ENCODE peak calls at places on chromosomes 4 and X, in ten cellular contexts. E, D, X, L, W, B, I, A, F and J are unnamed samples.
A peak's percentile ranks its signal among the peaks of the same experiment; 100 is the strongest.

GRCh38 chr4:183797041-183797444 is 108.1 kb upstream of the STOX2 start:
- ATAC-seq in E (no peak), D (peak; percentile 79), X (no peak), L (peak; percentile 53), W (peak; percentile 65), B (peak; percentile 82), I (peak; percentile 19), A (peak; percentile 78), F (peak; percentile 5), J (no peak)

GRCh38 chrX:13341491-13342101 is 21.7 kb upstream of the ATXN3L start:
- ATAC-seq in E (peak; percentile 30), D (no peak), X (no peak), L (no peak), W (no peak), B (no peak), I (no peak), A (no peak), F (no peak), J (no peak)

GRCh38 chr4:30073001-30073710 is 647.0 kb upstream of the PCDH7 start:
- ATAC-seq in E (no peak), D (no peak), X (no peak), L (no peak), W (no peak), B (no peak), I (no peak), A (no peak), F (no peak), J (no peak)

GRCh38 chrX:19579485-19579884 is 64.2 kb upstream of the MAP3K15 start:
- ATAC-seq in E (peak; percentile 70), D (no peak), X (no peak), L (no peak), W (peak; percentile 41), B (no peak), I (no peak), A (peak; percentile 23), F (peak; percentile 76), J (no peak)

GRCh38 chr4:83320548-83320947 is 14.1 kb downstream of the HPSE start:
- ATAC-seq in E (peak; percentile 82), D (peak; percentile 72), X (no peak), L (peak; percentile 63), W (peak; percentile 70), B (peak; percentile 67), I (peak; percentile 57), A (peak; percentile 67), F (peak; percentile 55), J (no peak)

GRCh38 chr4:126264839-126265238 is 950.1 kb downstream of the FAT4 start:
- ATAC-seq in E (no peak), D (no peak), X (no peak), L (no peak), W (no peak), B (no peak), I (no peak), A (no peak), F (no peak), J (no peak)

GRCh38 chr4:8306511-8307021 is 37.0 kb downstream of the HTRA3 start:
- ATAC-seq in E (no peak), D (peak; percentile 12), X (no peak), L (peak; percentile 28), W (no peak), B (peak; percentile 6), I (no peak), A (peak; percentile 18), F (no peak), J (no peak)

GRCh38 chr4:39348371-39349265 is 17.5 kb downstream of the RFC1 start:
- ATAC-seq in E (no peak), D (no peak), X (no peak), L (no peak), W (no peak), B (no peak), I (no peak), A (no peak), F (peak; percentile 45), J (no peak)

GRCh38 chr4:54315561-54315960 is 86.5 kb downstream of the PDGFRA start:
- ATAC-seq in E (peak; percentile 74), D (no peak), X (no peak), L (no peak), W (peak; percentile 51), B (no peak), I (no peak), A (no peak), F (peak; percentile 59), J (peak; percentile 95)

GRCh38 chr4:153142700-153143438 is 61.4 kb upstream of the TRIM2 start:
- ATAC-seq in E (peak; percentile 85), D (peak; percentile 90), X (peak; percentile 46), L (peak; percentile 81), W (peak; percentile 63), B (peak; percentile 92), I (peak; percentile 86), A (peak; percentile 84), F (no peak), J (no peak)

GRCh38 chrX:119635799-119636198 is 29.6 kb upstream of the NKRF start:
- ATAC-seq in E (no peak), D (no peak), X (no peak), L (no peak), W (no peak), B (no peak), I (no peak), A (no peak), F (no peak), J (no peak)

GRCh38 chr4:33272722-33273121 is 2552.6 kb downstream of the PCDH7 start:
- ATAC-seq in E (no peak), D (no peak), X (no peak), L (no peak), W (no peak), B (no peak), I (no peak), A (no peak), F (no peak), J (no peak)

GRCh38 chr4:54192811-54193210 is 36.3 kb upstream of the PDGFRA start:
- ATAC-seq in E (no peak), D (no peak), X (no peak), L (no peak), W (no peak), B (no peak), I (no peak), A (no peak), F (no peak), J (no peak)

GRCh38 chr4:137448402-137448801 is 83.9 kb downstream of the PCDH18 start:
- ATAC-seq in E (no peak), D (no peak), X (no peak), L (no peak), W (no peak), B (no peak), I (no peak), A (no peak), F (no peak), J (no peak)

GRCh38 chrX:23756165-23756564 is 13.1 kb upstream of the ACOT9 start:
- ATAC-seq in E (peak; percentile 79), D (no peak), X (peak; percentile 75), L (no peak), W (no peak), B (peak; percentile 61), I (peak; percentile 65), A (no peak), F (peak; percentile 59), J (peak; percentile 80)

GRCh38 chr4:39542633-39543393 is 15.6 kb upstream of the UGDH start:
- ATAC-seq in E (no peak), D (no peak), X (no peak), L (no peak), W (no peak), B (no peak), I (peak; percentile 48), A (no peak), F (no peak), J (no peak)

GRCh38 chr4:106266201-106266600 is 49.8 kb downstream of the TBCK start:
- ATAC-seq in E (no peak), D (no peak), X (no peak), L (no peak), W (no peak), B (no peak), I (peak; percentile 45), A (no peak), F (no peak), J (no peak)

GRCh38 chrX:154724999-154725756 is 25.7 kb downstream of the GAB3 start:
- ATAC-seq in E (peak; percentile 48), D (no peak), X (peak; percentile 76), L (no peak), W (no peak), B (no peak), I (no peak), A (no peak), F (peak; percentile 30), J (no peak)

GRCh38 chrX:25012433-25012735 is 3.4 kb downstream of the ARX start:
- ATAC-seq in E (no peak), D (peak; percentile 55), X (no peak), L (no peak), W (no peak), B (peak; percentile 31), I (peak; percentile 40), A (peak; percentile 41), F (no peak), J (no peak)

GRCh38 chrX:100924370-100924769 is 4.3 kb downstream of the XKRX start:
- ATAC-seq in E (no peak), D (no peak), X (no peak), L (no peak), W (no peak), B (no peak), I (peak; percentile 6), A (no peak), F (no peak), J (no peak)

GRCh38 chr4:163473576-163473975 is at the start of gene TKTL2:
- ATAC-seq in E (no peak), D (no peak), X (no peak), L (no peak), W (no peak), B (no peak), I (no peak), A (no peak), F (no peak), J (no peak)

GRCh38 chr4:87974856-87975462 is 555 bp upstream of the SPP1 start:
- ATAC-seq in E (no peak), D (peak; percentile 55), X (no peak), L (no peak), W (no peak), B (peak; percentile 38), I (no peak), A (no peak), F (no peak), J (no peak)

GRCh38 chr4:169163495-169163894 is 107.3 kb downstream of the SH3RF1 start:
- ATAC-seq in E (no peak), D (no peak), X (no peak), L (no peak), W (no peak), B (no peak), I (no peak), A (no peak), F (no peak), J (no peak)

GRCh38 chrX:38539748-38540147 is 21.6 kb upstream of the TSPAN7 start:
- ATAC-seq in E (no peak), D (no peak), X (no peak), L (no peak), W (no peak), B (no peak), I (no peak), A (no peak), F (no peak), J (no peak)

GRCh38 chr4:176478076-176478475 is 158.3 kb downstream of the SPCS3 start:
- ATAC-seq in E (no peak), D (no peak), X (no peak), L (no peak), W (no peak), B (no peak), I (no peak), A (no peak), F (no peak), J (no peak)

GRCh38 chrX:13090261-13091110 is 46.1 kb upstream of the FAM9C start:
- ATAC-seq in E (peak; percentile 17), D (peak; percentile 70), X (no peak), L (peak; percentile 49), W (no peak), B (peak; percentile 68), I (no peak), A (peak; percentile 32), F (peak; percentile 30), J (peak; percentile 40)

GRCh38 chr4:143381171-143382118 is 44.8 kb downstream of the GAB1 start:
- ATAC-seq in E (no peak), D (peak; percentile 85), X (no peak), L (peak; percentile 85), W (peak; percentile 63), B (peak; percentile 79), I (peak; percentile 91), A (peak; percentile 90), F (no peak), J (no peak)

GRCh38 chr4:15953625-15954024 is 9.3 kb downstream of the FGFBP2 start:
- ATAC-seq in E (no peak), D (no peak), X (no peak), L (no peak), W (no peak), B (no peak), I (peak; percentile 30), A (no peak), F (no peak), J (no peak)